ENCODE peak calls at places on chromosomes 5 and 9, in five cellular contexts. U, D, W, Z and X are unnamed samples.

GRCh38 chr9:137295313-137296213 is 6.5 kb downstream of the NRARP start:
- DNase-seq in U (no peak), D (peak; percentile 88), W (no peak), Z (no peak), X (peak; percentile 97)

GRCh38 chr9:129145841-129146292 is 32.2 kb downstream of the IER5L start:
- DNase-seq in U (no peak), D (no peak), W (no peak), Z (peak; percentile 94), X (no peak)

GRCh38 chr5:168008555-168008954 is 282.9 kb upstream of the WWC1 start:
- DNase-seq in U (no peak), D (no peak), W (no peak), Z (no peak), X (no peak)

GRCh38 chr9:89400398-89401116 is 82.3 kb downstream of the SECISBP2 start:
- DNase-seq in U (no peak), D (no peak), W (no peak), Z (no peak), X (no peak)

GRCh38 chr5:72366324-72366976 is 46.3 kb downstream of the PTCD2 start:
- DNase-seq in U (peak; percentile 76), D (peak; percentile 30), W (peak; percentile 43), Z (peak; percentile 80), X (peak; percentile 53)

GRCh38 chr5:14870347-14871083 is 1.1 kb downstream of the ANKH start:
- DNase-seq in U (no peak), D (no peak), W (no peak), Z (no peak), X (peak; percentile 49)

GRCh38 chr9:92535940-92536850 is at the start of gene ECM2:
- DNase-seq in U (no peak), D (no peak), W (no peak), Z (peak; percentile 52), X (no peak)

GRCh38 chr5:136467632-136468031 is 102.3 kb upstream of the TRPC7 start:
- DNase-seq in U (no peak), D (no peak), W (no peak), Z (no peak), X (no peak)

GRCh38 chr5:37847978-37848425 is 8.2 kb upstream of the GDNF start:
- DNase-seq in U (peak; percentile 58), D (no peak), W (peak; percentile 49), Z (peak; percentile 77), X (no peak)

GRCh38 chr5:98168862-98169261 is 604.6 kb upstream of the RGMB start:
- DNase-seq in U (no peak), D (no peak), W (no peak), Z (no peak), X (no peak)

GRCh38 chr9:131407717-131408195 is 13.9 kb downstream of the PRRC2B start:
- DNase-seq in U (peak; percentile 45), D (peak; percentile 43), W (no peak), Z (no peak), X (no peak)

GRCh38 chr5:43305948-43306563 is 7.2 kb downstream of the HMGCS1 start:
- DNase-seq in U (peak; percentile 74), D (peak; percentile 41), W (peak; percentile 30), Z (peak; percentile 73), X (peak; percentile 27)

GRCh38 chr5:179198865-179199645 is 138.9 kb downstream of the ZNF354C start:
- DNase-seq in U (no peak), D (no peak), W (no peak), Z (no peak), X (no peak)
- TF ChIP-seq RCOR1 in U (no peak), D (no peak), W (no peak), Z (no peak), X (no peak)

GRCh38 chr5:118698774-118699173 is 289.6 kb downstream of the DTWD2 start:
- DNase-seq in U (no peak), D (no peak), W (no peak), Z (no peak), X (no peak)
- TF ChIP-seq CTCF in U (no peak), D (no peak), W (peak; percentile 41), Z (no peak), X (no peak)

GRCh38 chr5:1009359-1010180 is 968 bp downstream of the NKD2 start:
- DNase-seq in U (no peak), D (peak; percentile 38), W (no peak), Z (no peak), X (no peak)

GRCh38 chr5:1008451-1009358 is at the start of gene NKD2:
- DNase-seq in U (peak; percentile 29), D (peak; percentile 89), W (no peak), Z (no peak), X (peak; percentile 93)

GRCh38 chr5:1006656-1007071 is 1.9 kb upstream of the NKD2 start:
- DNase-seq in U (no peak), D (no peak), W (no peak), Z (no peak), X (no peak)

GRCh38 chr5:1007221-1007680 is 1.4 kb upstream of the NKD2 start:
- DNase-seq in U (no peak), D (peak; percentile 32), W (no peak), Z (no peak), X (no peak)

DNA sequence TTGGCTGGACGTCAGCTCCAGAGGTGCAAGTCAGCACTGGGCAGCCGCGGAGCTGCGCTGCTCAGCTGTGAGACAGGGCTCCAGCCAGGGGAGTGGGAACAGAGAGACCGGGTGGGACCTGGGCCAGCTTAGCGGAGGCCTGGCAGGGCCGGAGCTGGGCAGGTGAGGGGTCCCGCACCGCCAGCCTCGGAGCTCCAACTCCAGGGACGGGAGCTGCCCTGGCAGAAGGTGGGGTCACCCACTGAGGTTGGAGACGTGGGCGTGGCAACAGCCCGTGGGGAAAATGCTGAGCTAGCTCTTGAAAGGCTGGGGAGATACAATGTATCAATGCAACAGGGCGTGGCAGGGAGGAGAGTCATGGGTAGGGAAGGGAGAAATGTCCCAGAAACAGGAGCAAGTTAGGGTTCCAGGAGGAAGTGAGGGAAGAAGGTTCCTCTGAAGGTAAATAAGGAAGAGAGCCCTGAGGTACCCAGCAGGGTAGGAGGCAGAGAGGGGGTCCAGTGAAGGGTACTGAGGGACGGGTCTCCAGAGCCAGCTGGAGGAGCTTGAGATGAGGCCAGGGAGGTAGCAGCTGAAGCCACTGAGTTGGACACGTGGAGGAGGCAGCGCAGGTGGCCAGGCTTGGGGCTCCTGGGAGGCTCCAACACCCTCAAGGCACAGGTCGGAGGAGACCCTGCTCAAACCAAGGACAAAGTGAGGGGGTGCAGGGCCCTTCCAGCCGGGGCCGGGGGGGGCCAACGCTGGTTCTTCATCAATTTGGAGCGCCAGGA is 736 bp upstream of the NKD2 start:
- DNase-seq in U (no peak), D (no peak), W (no peak), Z (no peak), X (no peak)
- TF ChIP-seq RCOR1 in U (no peak), D (no peak), W (no peak), Z (no peak), X (no peak)

DNA sequence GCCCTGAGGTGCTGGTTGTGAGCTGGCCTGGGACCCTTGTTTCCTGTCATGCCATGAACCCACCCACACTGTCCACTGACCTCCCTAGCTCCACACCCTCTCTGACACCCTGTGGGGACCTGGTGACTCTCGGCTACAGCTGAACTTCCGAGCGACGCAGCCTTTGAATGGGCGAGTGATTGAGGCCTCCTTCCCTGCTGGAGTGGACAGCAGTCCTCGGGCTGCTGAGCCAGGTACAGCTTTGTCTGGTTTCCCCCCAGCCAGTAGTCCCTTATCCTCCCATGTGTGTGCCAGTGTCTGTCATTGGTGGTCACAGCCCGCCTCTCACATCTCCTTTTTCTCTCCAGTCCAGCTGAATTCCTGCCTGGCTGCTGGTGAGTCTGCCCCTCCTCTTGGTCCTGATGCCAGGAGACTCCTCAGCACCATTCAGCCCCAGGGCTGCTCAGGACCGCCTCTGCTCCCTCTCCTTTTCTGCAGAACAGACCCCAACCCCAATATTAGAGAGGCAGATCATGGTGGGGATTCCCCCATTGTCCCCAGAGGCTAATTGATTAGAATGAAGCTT is 6.1 kb downstream of the CA9 start:
- DNase-seq in U (no peak), D (no peak), W (no peak), Z (no peak), X (no peak)
- TF ChIP-seq CTCF in U (no peak), D (no peak), W (no peak), Z (no peak), X (no peak)

GRCh38 chr9:76808636-76809035 is 44.4 kb downstream of the PCA3 start:
- DNase-seq in U (no peak), D (no peak), W (no peak), Z (no peak), X (no peak)

GRCh38 chr9:76810377-76810957 is 46.2 kb downstream of the PCA3 start:
- DNase-seq in U (peak; percentile 73), D (peak; percentile 20), W (no peak), Z (peak; percentile 72), X (peak; percentile 37)
- TF ChIP-seq RCOR1 in U (no peak), D (no peak), W (no peak), Z (no peak), X (no peak)

GRCh38 chr9:86664603-86665002 is 282.7 kb downstream of the GAS1 start:
- DNase-seq in U (no peak), D (no peak), W (no peak), Z (no peak), X (no peak)

GRCh38 chr9:86660146-86660545 is 287.2 kb downstream of the GAS1 start:
- DNase-seq in U (no peak), D (no peak), W (no peak), Z (peak; percentile 94), X (no peak)

GRCh38 chr9:86663905-86664304 is 283.4 kb downstream of the GAS1 start:
- DNase-seq in U (no peak), D (no peak), W (no peak), Z (no peak), X (no peak)

GRCh38 chr9:86659413-86660046 is 287.8 kb downstream of the GAS1 start:
- DNase-seq in U (no peak), D (no peak), W (no peak), Z (peak; percentile 19), X (no peak)

GRCh38 chr9:86662890-86663468 is 284.3 kb downstream of the GAS1 start:
- DNase-seq in U (no peak), D (no peak), W (no peak), Z (no peak), X (no peak)
- TF ChIP-seq CTCF in U (no peak), D (no peak), W (no peak), Z (no peak), X (no peak)

GRCh38 chr5:67032921-67033664 is 163.5 kb downstream of the CD180 start:
- DNase-seq in U (no peak), D (no peak), W (no peak), Z (peak; percentile 73), X (no peak)
- TF ChIP-seq RCOR1 in U (no peak), D (no peak), W (no peak), Z (no peak), X (no peak)

GRCh38 chr9:2065704-2066103 is 50.6 kb downstream of the SMARCA2 start:
- DNase-seq in U (no peak), D (no peak), W (no peak), Z (no peak), X (no peak)

GRCh38 chr9:2066312-2067273 is 51.4 kb downstream of the SMARCA2 start:
- DNase-seq in U (peak; percentile 24), D (no peak), W (no peak), Z (peak; percentile 26), X (no peak)
- TF ChIP-seq CTCF in U (peak; percentile 5), D (peak; percentile 9), W (peak; percentile 40), Z (peak; percentile 11), X (peak; percentile 15)